ENCODE peak calls at places on chromosome 15, in seven cellular contexts. W is K562, C is SK-N-SH, O is H1, T is HepG2, U is HCT116, F is GM12878. L is an unnamed sample.

GRCh38 chr15:66739287-66739686 is 37.3 kb downstream of the SMAD6 start:
- DNase-seq in W (no peak), C (no peak), O (no peak), T (no peak), U (no peak), F (no peak), L (no peak)

GRCh38 chr15:92801412-92801773 is 98.7 kb upstream of the CHD2 start:
- DNase-seq in W (no peak), C (no peak), O (no peak), T (no peak), U (peak; percentile 89), F (no peak), L (peak; percentile 77)

GRCh38 chr15:74193305-74193718 is 9.3 kb downstream of the STRA6 start:
- DNase-seq in W (no peak), C (no peak), O (no peak), T (no peak), U (peak; percentile 78), F (peak; percentile 37), L (no peak)

GRCh38 chr15:38197553-38197952 is 55.1 kb upstream of the SPRED1 start:
- DNase-seq in W (no peak), C (no peak), O (no peak), T (peak; percentile 26), U (no peak), F (no peak), L (no peak)

GRCh38 chr15:43376017-43376705 is 5.3 kb downstream of the TUBGCP4 start:
- DNase-seq in W (peak; percentile 36), C (peak; percentile 62), O (no peak), T (peak; percentile 45), U (peak; percentile 27), F (peak; percentile 16), L (peak; percentile 57)

GRCh38 chr15:62758126-62758951 is 284.2 kb upstream of the TPM1 start:
- DNase-seq in W (no peak), C (peak; percentile 38), O (no peak), T (peak; percentile 56), U (no peak), F (no peak), L (no peak)

GRCh38 chr15:74461847-74462511 is 1.0 kb upstream of the UBL7 start:
- DNase-seq in W (no peak), C (no peak), O (no peak), T (no peak), U (no peak), F (no peak), L (no peak)

GRCh38 chr15:90889313-90889730 is 5.0 kb downstream of the FES start:
- DNase-seq in W (no peak), C (no peak), O (no peak), T (no peak), U (no peak), F (no peak), L (no peak)

GRCh38 chr15:99211926-99212325 is 37.5 kb downstream of the TTC23 start:
- DNase-seq in W (no peak), C (no peak), O (no peak), T (no peak), U (no peak), F (no peak), L (no peak)

GRCh38 chr15:68704496-68705021 is 116.1 kb downstream of the ANP32A start:
- DNase-seq in W (peak; percentile 17), C (no peak), O (no peak), T (no peak), U (no peak), F (no peak), L (peak; percentile 61)

DNA sequence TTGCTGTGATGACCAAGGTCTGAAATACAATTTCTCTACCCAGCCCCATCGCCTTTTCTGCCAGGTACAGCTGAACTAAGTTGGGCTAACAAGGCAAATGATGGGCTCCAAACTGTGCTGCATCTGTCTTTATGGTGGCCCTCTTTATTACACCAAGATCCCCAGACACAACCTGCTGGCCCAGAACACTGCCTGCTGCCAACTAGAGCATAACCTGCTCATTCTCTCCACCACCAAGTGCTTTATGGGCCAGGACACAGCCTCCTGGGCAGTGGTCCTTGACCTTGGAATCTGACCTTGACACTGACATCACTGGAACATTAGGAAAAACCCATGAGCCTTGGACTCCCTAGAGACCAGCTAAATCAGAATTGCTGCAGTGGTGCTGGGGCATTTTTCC is 3.3 kb downstream of the LINS1 start:
- DNase-seq in W (no peak), C (no peak), O (no peak), T (no peak), U (no peak), F (no peak), L (no peak)
- TF ChIP-seq JUND in W (no peak), C (no peak), O (no peak), T (no peak), U (no peak), F (no peak), L (no peak)

GRCh38 chr15:25797035-25797434 is 66.1 kb downstream of the ATP10A start:
- DNase-seq in W (no peak), C (no peak), O (no peak), T (no peak), U (no peak), F (no peak), L (no peak)

GRCh38 chr15:25797511-25798206 is 65.5 kb downstream of the ATP10A start:
- DNase-seq in W (no peak), C (peak; percentile 41), O (no peak), T (no peak), U (no peak), F (no peak), L (no peak)

GRCh38 chr15:25796395-25796794 is 66.7 kb downstream of the ATP10A start:
- DNase-seq in W (no peak), C (no peak), O (no peak), T (no peak), U (no peak), F (no peak), L (no peak)

GRCh38 chr15:25799906-25800700 is 63.0 kb downstream of the ATP10A start:
- DNase-seq in W (no peak), C (no peak), O (no peak), T (no peak), U (no peak), F (no peak), L (peak; percentile 55)

DNA sequence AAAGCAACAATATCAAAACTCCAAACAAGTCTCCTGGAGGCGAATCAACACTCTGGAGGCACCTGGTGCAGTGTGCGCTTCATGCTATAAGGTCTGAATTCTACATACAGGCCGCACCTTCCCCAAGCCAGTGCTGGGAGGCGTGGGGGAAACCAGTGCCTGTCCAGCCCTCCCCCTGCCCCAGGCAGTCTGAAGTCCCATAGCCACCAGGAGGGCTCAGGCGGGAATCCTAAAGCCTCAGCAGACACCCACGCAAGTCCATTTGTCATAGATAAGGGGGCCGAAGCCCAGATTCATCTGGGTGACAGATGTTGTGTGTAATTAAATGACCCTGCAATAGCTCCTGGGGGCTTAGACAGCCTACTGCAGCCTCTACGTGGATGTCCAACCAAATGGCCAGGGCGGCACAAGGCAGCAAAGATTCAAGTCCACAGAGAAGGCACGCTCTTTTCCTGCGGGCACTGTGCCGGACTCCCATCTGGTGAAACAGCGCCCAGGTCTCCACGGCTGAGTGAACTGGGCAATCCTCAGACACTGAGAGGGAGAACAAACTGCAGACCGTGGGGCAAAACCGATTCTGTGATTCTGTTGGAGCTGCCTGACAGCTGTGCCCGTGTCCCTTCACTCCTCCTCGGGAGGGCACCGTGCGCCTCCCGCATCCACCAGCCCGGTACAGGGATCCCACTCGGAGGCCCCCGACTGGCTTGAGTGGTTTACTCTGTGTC is 64.8 kb downstream of the ATP10A start:
- DNase-seq in W (no peak), C (peak; percentile 88), O (no peak), T (no peak), U (no peak), F (no peak), L (no peak)
- TF ChIP-seq JUND in W (no peak), C (no peak), O (no peak), T (no peak), U (no peak), F (no peak), L (no peak)

DNA sequence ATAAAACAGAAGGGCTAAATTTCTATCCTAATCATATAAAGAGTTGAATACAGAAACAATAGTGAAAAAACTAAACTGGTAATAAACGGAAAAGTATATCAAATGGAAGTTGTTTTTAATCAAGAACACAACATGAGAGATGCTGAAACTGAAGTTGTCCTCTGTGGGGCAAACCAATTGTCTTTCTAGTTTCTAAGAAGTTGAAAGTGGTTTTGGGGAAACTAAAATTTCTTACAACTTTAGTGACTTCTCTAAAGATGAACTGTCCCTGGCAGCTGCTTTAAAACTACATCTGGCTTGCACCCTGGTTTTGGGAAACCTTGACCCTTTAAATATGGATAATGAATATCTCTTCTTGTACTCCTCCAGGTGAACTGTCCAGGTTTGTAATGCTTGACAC is 155.6 kb downstream of the ADAM10 start:
- DNase-seq in W (no peak), C (no peak), O (no peak), T (no peak), U (no peak), F (no peak), L (no peak)
- TF ChIP-seq JUND in W (no peak), C (no peak), O (no peak), T (no peak), U (no peak), F (no peak), L (no peak)

DNA sequence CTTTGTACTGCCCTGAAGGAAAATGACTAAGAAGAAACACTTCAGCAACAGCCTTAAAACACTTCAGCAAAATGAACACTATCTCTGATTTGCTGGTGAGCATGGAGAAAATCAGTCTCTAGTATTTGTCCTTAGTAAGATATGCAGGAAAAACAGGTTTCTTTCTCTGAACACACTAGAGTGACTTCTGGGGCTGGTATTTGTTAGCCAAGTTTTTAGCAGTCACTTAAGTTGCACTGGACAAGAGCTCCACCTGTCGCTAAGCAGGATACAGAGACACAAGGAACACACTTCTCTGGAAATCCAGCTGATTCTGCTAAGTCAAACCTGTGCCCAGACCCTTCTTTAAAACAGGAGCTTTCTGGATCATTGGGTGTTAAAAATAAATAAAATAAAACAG is 65.3 kb downstream of the CHAC1 start:
- DNase-seq in W (no peak), C (no peak), O (no peak), T (no peak), U (no peak), F (no peak), L (peak; percentile 32)
- TF ChIP-seq JUND in W (no peak), C (no peak), O (no peak), T (no peak), U (no peak), F (no peak), L (no peak)